ENCODE peak calls at places on chromosomes 7 and 10, in seven cellular contexts. W is neuronal stem cell, J is trophoblast cell, B is H9, I is mesendoderm, R is mesenchymal stem cell, K is H1. A is an unnamed sample.
A peak's percentile ranks its signal among the peaks of the same experiment; 100 is the strongest.

GRCh38 chr7:107920048-107920772 is 29.2 kb downstream of the DLD start:
- DNase-seq in W (no peak), K (no peak), B (no peak), R (peak; percentile 46), I (no peak), J (no peak), A (peak; percentile 22)

GRCh38 chr7:151687523-151688235 is 168.0 kb upstream of the RHEB start:
- DNase-seq in R (peak; percentile 95), B (peak; percentile 88), J (peak; percentile 98), K (no peak), I (peak; percentile 99), W (peak; percentile 39), A (peak; percentile 96)

GRCh38 chr10:34609287-34609940 is 205.7 kb downstream of the PARD3 start:
- DNase-seq in K (no peak), B (no peak), J (peak; percentile 81), I (no peak), W (no peak), R (no peak), A (no peak)

GRCh38 chr10:49086889-49087288 is 28.4 kb downstream of the VSTM4 start:
- DNase-seq in J (no peak), K (no peak), I (no peak), R (no peak), B (no peak), W (no peak), A (no peak)

GRCh38 chr10:7397049-7397448 is 13.8 kb downstream of the SFMBT2 start:
- DNase-seq in R (peak; percentile 38), W (no peak), J (no peak), I (peak; percentile 7), K (no peak), B (no peak), A (peak; percentile 16)

GRCh38 chr7:150384406-150385239 is 5.5 kb downstream of the ZNF775 start:
- DNase-seq in B (no peak), I (no peak), K (no peak), W (no peak), J (no peak), R (no peak), A (no peak)

GRCh38 chr10:28796606-28797512 is 119.5 kb downstream of the BAMBI start:
- DNase-seq in R (peak; percentile 77), K (no peak), B (no peak), W (no peak), I (no peak), J (no peak), A (peak; percentile 83)

GRCh38 chr7:55018361-55019328 is at the start of gene EGFR:
- DNase-seq in B (peak; percentile 60), W (peak; percentile 61), I (peak; percentile 63), K (peak; percentile 75), J (peak; percentile 78), R (peak; percentile 82), A (peak; percentile 80)

GRCh38 chr7:139242741-139243281 is 11.8 kb downstream of the UBN2 start:
- DNase-seq in I (no peak), W (no peak), R (peak; percentile 60), B (no peak), K (no peak), J (peak; percentile 58), A (peak; percentile 71)

GRCh38 chr7:141073173-141073640 is 657 bp upstream of the TMEM178B start:
- DNase-seq in J (peak; percentile 47), W (peak; percentile 77), K (no peak), B (no peak), I (peak; percentile 75), R (peak; percentile 50), A (peak; percentile 44)

GRCh38 chr10:71266147-71266917 is 52.7 kb upstream of the SLC29A3 start:
- DNase-seq in I (peak; percentile 92), W (no peak), J (no peak), R (peak; percentile 92), K (no peak), B (no peak), A (peak; percentile 90)

GRCh38 chr10:124164252-124164651 is 70.9 kb upstream of the CHST15 start:
- DNase-seq in K (no peak), R (no peak), I (no peak), B (no peak), J (no peak), W (no peak), A (no peak)

GRCh38 chr10:19788075-19788686 is 28.1 kb upstream of the PLXDC2 start:
- DNase-seq in B (no peak), R (peak; percentile 68), K (peak; percentile 56), I (peak; percentile 71), J (peak; percentile 82), W (peak; percentile 36), A (peak; percentile 73)

GRCh38 chr7:137007001-137007725 is 138.7 kb downstream of the CHRM2 start:
- DNase-seq in W (no peak), J (no peak), R (peak; percentile 76), I (no peak), K (no peak), B (no peak), A (peak; percentile 34)

GRCh38 chr7:45923818-45924217 is 2.7 kb upstream of the IGFBP3 start:
- DNase-seq in B (no peak), W (no peak), J (no peak), I (no peak), R (no peak), K (no peak), A (no peak)

GRCh38 chr7:114825423-114825951 is 96.4 kb upstream of the MDFIC start:
- DNase-seq in K (peak; percentile 51), B (peak; percentile 71), J (no peak), W (no peak), I (peak; percentile 98), R (no peak), A (no peak)

GRCh38 chr10:60849217-60849616 is 70.9 kb downstream of the CDK1 start:
- DNase-seq in R (peak; percentile 9), W (no peak), I (no peak), K (no peak), B (no peak), J (no peak), A (no peak)

GRCh38 chr7:31002256-31002655 is 38.5 kb downstream of the GHRHR start:
- DNase-seq in K (no peak), R (no peak), I (no peak), W (no peak), B (no peak), J (no peak), A (no peak)

GRCh38 chr7:27459729-27460048 is 203.0 kb downstream of the HIBADH start:
- DNase-seq in B (no peak), I (no peak), K (no peak), J (no peak), W (no peak), R (no peak), A (no peak)

GRCh38 chr10:88792656-88793055 is 9.9 kb upstream of the LIPM start:
- DNase-seq in R (peak; percentile 54), K (no peak), I (no peak), J (peak; percentile 36), W (no peak), B (no peak), A (peak; percentile 45)

GRCh38 chr7:140023728-140024127 is 39.0 kb downstream of the PARP12 start:
- DNase-seq in I (no peak), B (no peak), J (no peak), R (no peak), W (no peak), K (no peak), A (no peak)

GRCh38 chr10:12200850-12201249 is 4.9 kb downstream of the CDC123 start:
- DNase-seq in W (no peak), J (no peak), B (no peak), I (no peak), R (no peak), K (no peak), A (no peak)

GRCh38 chr10:12195603-12196506 is at the start of the genes CDC123 and NUDT5:
- DNase-seq in R (peak; percentile 93), W (peak; percentile 78), K (peak; percentile 86), J (peak; percentile 88), I (peak; percentile 94), B (peak; percentile 89), A (peak; percentile 88)

GRCh38 chr10:12195281-12195602 is 449 bp downstream of the NUDT5 start:
- DNase-seq in B (no peak), R (no peak), I (no peak), J (no peak), K (no peak), W (no peak), A (no peak)

GRCh38 chr10:12196531-12197211 is 683 bp downstream of the CDC123 start:
- DNase-seq in K (no peak), I (no peak), J (no peak), B (no peak), W (no peak), R (no peak), A (no peak)

GRCh38 chr10:12198156-12198555 is 2.2 kb downstream of the CDC123 start:
- DNase-seq in J (no peak), I (no peak), R (no peak), K (no peak), W (no peak), B (no peak), A (no peak)
- H2AK5ac ChIP-seq in J (no peak overlapping the region), I (no peak overlapping the region), R (no peak overlapping the region), K (no peak overlapping the region), W (no peak overlapping the region), B (no peak overlapping the region), A (no peak overlapping the region)

GRCh38 chr10:131920693-131921092 is 19.9 kb downstream of the PPP2R2D start:
- DNase-seq in W (no peak), K (no peak), B (no peak), I (no peak), J (no peak), R (no peak), A (no peak)

GRCh38 chr10:131921191-131921590 is 20.4 kb downstream of the PPP2R2D start:
- DNase-seq in J (no peak), I (peak; percentile 54), K (no peak), R (no peak), W (no peak), B (peak; percentile 63), A (no peak)

GRCh38 chr10:131915990-131916766 is 15.4 kb downstream of the PPP2R2D start:
- DNase-seq in B (no peak), K (no peak), J (no peak), R (no peak), I (peak; percentile 48), W (no peak), A (no peak)

GRCh38 chr10:131923059-131923756 is 22.4 kb downstream of the PPP2R2D start:
- DNase-seq in W (no peak), J (no peak), B (no peak), I (no peak), K (no peak), R (no peak), A (no peak)

GRCh38 chr10:131920151-131920550 is 19.3 kb downstream of the PPP2R2D start:
- DNase-seq in K (no peak), R (no peak), I (no peak), W (no peak), J (no peak), B (no peak), A (no peak)
- H2AK5ac ChIP-seq in K (no peak overlapping the region), R (no peak overlapping the region), I (no peak overlapping the region), W (no peak overlapping the region), J (no peak overlapping the region), B (no peak overlapping the region), A (no peak overlapping the region)

GRCh38 chr7:100865372-100865911 is 1.7 kb upstream of the TRIP6 start:
- DNase-seq in J (peak; percentile 97), W (no peak), I (peak; percentile 52), R (no peak), K (no peak), B (peak; percentile 66), A (peak; percentile 45)
- H2AK5ac ChIP-seq in J (peak overlapping the region; percentile 19), W (peak overlapping the region; percentile 84), I (no peak overlapping the region), R (no peak overlapping the region), K (no peak overlapping the region), B (no peak overlapping the region), A (peak overlapping the region; percentile 49)

DNA sequence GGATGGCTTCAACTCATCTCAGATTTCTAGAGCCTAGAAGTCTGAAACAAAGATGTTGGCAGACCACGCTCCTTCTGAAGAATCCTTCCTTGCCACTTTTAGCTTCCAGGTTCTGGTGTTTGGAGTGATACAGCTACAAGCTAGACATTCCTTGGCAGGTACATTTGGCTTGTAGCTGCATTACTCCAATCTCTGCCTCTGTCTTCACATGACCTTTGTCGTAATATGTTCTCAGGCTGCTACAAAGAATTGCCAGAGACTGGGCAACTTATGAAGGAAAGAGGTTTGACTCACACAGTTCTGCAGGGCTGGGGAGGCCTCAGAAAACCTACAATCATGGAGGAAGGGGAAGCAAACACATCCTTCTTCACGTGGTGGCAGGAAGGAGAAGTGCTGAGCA is 146.4 kb downstream of the GALNT17 start:
- DNase-seq in J (no peak), K (no peak), B (no peak), W (no peak), R (no peak), I (no peak), A (no peak)
- H2AK5ac ChIP-seq in J (no peak overlapping the region), K (no peak overlapping the region), B (no peak overlapping the region), W (no peak overlapping the region), R (no peak overlapping the region), I (no peak overlapping the region), A (no peak overlapping the region)

A was measured in IMR-90.